ENCODE peak calls at places on chromosomes 7 and 10, in ten cellular contexts. One of them, this sample, is unnamed.

GRCh38 chr10:44385423-44385725 is 477 bp upstream of the CXCL12 start:
- DNase-seq in left ventricle myocardium inferior: no peak
- DNase-seq in astrocyte of the cerebellum: no peak
- DNase-seq in AG10803: no peak
- DNase-seq in MM.1S: no peak
- DNase-seq in esophagus squamous epithelium: no peak
- DNase-seq in epithelial cell of esophagus: no peak
- DNase-seq in cardiac fibroblast: no peak
- DNase-seq in kidney: peak
- DNase-seq in stomach: peak
- DNase-seq in this sample: no peak

GRCh38 chr10:33414841-33415240 is 80.4 kb upstream of the NRP1 start:
- DNase-seq in left ventricle myocardium inferior: no peak
- DNase-seq in astrocyte of the cerebellum: peak
- DNase-seq in AG10803: no peak
- DNase-seq in MM.1S: no peak
- DNase-seq in esophagus squamous epithelium: no peak
- DNase-seq in epithelial cell of esophagus: no peak
- DNase-seq in cardiac fibroblast: no peak
- DNase-seq in kidney: no peak
- DNase-seq in stomach: no peak
- DNase-seq in this sample: no peak

GRCh38 chr7:50069613-50070012 is 23.4 kb downstream of the ZPBP start:
- DNase-seq in left ventricle myocardium inferior: no peak
- DNase-seq in astrocyte of the cerebellum: no peak
- DNase-seq in AG10803: peak
- DNase-seq in MM.1S: peak
- DNase-seq in esophagus squamous epithelium: no peak
- DNase-seq in epithelial cell of esophagus: peak
- DNase-seq in cardiac fibroblast: peak
- DNase-seq in kidney: peak
- DNase-seq in stomach: no peak
- DNase-seq in this sample: peak

GRCh38 chr10:92822964-92823363 is 25.4 kb upstream of the EXOC6 start:
- DNase-seq in left ventricle myocardium inferior: no peak
- DNase-seq in astrocyte of the cerebellum: no peak
- DNase-seq in AG10803: no peak
- DNase-seq in MM.1S: peak
- DNase-seq in esophagus squamous epithelium: no peak
- DNase-seq in epithelial cell of esophagus: peak
- DNase-seq in cardiac fibroblast: peak
- DNase-seq in kidney: no peak
- DNase-seq in stomach: no peak
- DNase-seq in this sample: peak

GRCh38 chr10:78772986-78773530 is 295.7 kb upstream of the ZMIZ1 start:
- DNase-seq in left ventricle myocardium inferior: no peak
- DNase-seq in astrocyte of the cerebellum: no peak
- DNase-seq in AG10803: no peak
- DNase-seq in MM.1S: no peak
- DNase-seq in esophagus squamous epithelium: no peak
- DNase-seq in epithelial cell of esophagus: no peak
- DNase-seq in cardiac fibroblast: no peak
- DNase-seq in kidney: no peak
- DNase-seq in stomach: no peak
- DNase-seq in this sample: no peak

GRCh38 chr10:69232736-69233135 is 12.6 kb downstream of the HKDC1 start:
- DNase-seq in left ventricle myocardium inferior: no peak
- DNase-seq in astrocyte of the cerebellum: no peak
- DNase-seq in AG10803: no peak
- DNase-seq in MM.1S: no peak
- DNase-seq in esophagus squamous epithelium: no peak
- DNase-seq in epithelial cell of esophagus: no peak
- DNase-seq in cardiac fibroblast: no peak
- DNase-seq in kidney: no peak
- DNase-seq in stomach: no peak
- DNase-seq in this sample: no peak

GRCh38 chr7:81833401-81833800 is 63.6 kb upstream of the HGF start:
- DNase-seq in left ventricle myocardium inferior: no peak
- DNase-seq in astrocyte of the cerebellum: peak
- DNase-seq in AG10803: peak
- DNase-seq in MM.1S: peak
- DNase-seq in esophagus squamous epithelium: no peak
- DNase-seq in epithelial cell of esophagus: no peak
- DNase-seq in cardiac fibroblast: peak
- DNase-seq in kidney: no peak
- DNase-seq in stomach: no peak
- DNase-seq in this sample: peak

GRCh38 chr10:26543567-26544306 is 105.6 kb downstream of the APBB1IP start:
- DNase-seq in left ventricle myocardium inferior: no peak
- DNase-seq in astrocyte of the cerebellum: no peak
- DNase-seq in AG10803: no peak
- DNase-seq in MM.1S: no peak
- DNase-seq in esophagus squamous epithelium: no peak
- DNase-seq in epithelial cell of esophagus: no peak
- DNase-seq in cardiac fibroblast: no peak
- DNase-seq in kidney: no peak
- DNase-seq in stomach: no peak
- DNase-seq in this sample: no peak

GRCh38 chr10:90378524-90379076 is 479.2 kb downstream of the HTR7 start:
- DNase-seq in left ventricle myocardium inferior: no peak
- DNase-seq in astrocyte of the cerebellum: no peak
- DNase-seq in AG10803: no peak
- DNase-seq in MM.1S: no peak
- DNase-seq in esophagus squamous epithelium: no peak
- DNase-seq in epithelial cell of esophagus: no peak
- DNase-seq in cardiac fibroblast: no peak
- DNase-seq in kidney: no peak
- DNase-seq in stomach: no peak
- DNase-seq in this sample: no peak

DNA sequence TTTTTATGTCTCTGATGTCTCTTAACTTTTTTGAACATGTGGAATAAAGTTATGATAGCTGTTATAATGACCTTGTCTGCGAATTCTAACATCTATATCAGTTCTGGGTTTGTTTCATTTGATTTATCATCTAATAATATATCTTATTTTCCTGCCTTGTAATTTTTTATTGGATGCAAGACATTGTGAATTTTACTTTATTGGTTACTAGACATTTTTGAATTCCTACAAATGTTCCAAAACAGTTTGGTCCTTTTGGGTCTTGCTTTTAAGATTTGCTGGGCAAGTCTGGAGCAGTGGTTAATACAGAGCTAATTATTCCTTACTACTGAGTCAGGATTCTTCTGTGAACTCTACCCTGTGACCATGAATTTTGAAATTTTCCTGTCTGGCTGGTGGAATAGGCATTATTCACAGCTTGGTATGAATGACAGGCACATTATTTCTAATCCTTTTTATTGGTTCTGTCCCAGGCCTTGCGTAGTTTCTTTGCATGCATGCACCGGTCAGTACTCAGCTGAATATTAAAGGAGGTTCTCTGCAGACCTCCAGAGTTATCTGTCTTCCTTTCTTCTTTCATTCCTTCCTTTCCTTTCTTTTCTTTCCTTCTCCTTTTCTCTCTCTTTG is 9.0 kb downstream of the CUTC start:
- DNase-seq in left ventricle myocardium inferior: no peak
- DNase-seq in astrocyte of the cerebellum: no peak
- DNase-seq in AG10803: no peak
- DNase-seq in MM.1S: no peak
- DNase-seq in esophagus squamous epithelium: no peak
- DNase-seq in epithelial cell of esophagus: peak
- DNase-seq in cardiac fibroblast: no peak
- DNase-seq in kidney: no peak
- DNase-seq in stomach: no peak
- DNase-seq in this sample: no peak
- H3K4me3 ChIP-seq in left ventricle myocardium inferior: no peak
- H3K4me3 ChIP-seq in astrocyte of the cerebellum: no peak
- H3K4me3 ChIP-seq in AG10803: no peak
- H3K4me3 ChIP-seq in MM.1S: no peak
- H3K4me3 ChIP-seq in esophagus squamous epithelium: no peak
- H3K4me3 ChIP-seq in epithelial cell of esophagus: no peak
- H3K4me3 ChIP-seq in cardiac fibroblast: no peak
- H3K4me3 ChIP-seq in kidney: no peak
- H3K4me3 ChIP-seq in stomach: no peak
- H3K4me3 ChIP-seq in this sample: no peak

DNA sequence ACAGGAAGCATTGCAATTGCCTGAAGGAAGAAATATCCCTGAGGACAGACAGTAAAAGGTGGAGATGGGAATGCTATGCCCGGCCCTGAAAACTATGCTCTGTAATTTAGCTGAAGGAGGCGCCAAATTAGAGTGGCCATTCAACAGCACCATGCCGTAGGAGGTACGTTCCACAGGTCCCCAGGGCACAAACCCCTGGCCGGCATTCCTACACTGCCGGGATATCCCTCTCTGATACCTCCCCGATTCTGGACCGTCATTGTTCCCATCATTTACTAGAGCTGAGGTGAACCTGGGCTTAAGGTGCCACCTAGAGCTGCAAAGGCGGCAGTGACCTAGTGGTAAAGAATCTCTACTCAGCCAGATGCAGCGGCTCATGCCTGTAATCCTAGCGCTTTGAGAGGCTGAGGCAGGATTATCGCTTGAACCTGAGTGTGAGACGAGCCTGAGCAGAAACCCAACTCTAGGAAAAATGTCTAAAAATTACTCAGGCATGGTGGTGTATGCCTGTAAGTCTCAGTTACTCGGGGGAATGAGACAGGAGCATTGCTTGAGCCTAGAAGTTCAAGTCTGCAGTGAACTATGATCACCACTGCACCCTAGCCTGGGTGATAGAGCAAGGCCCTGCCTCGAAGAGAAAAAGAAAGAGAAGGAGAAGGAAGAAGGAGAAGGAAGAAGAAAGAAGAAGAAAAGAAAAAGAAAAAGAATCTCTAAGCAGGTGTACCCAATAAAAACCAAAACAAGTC is 53.0 kb upstream of the TNKS2 start:
- DNase-seq in left ventricle myocardium inferior: no peak
- DNase-seq in astrocyte of the cerebellum: no peak
- DNase-seq in AG10803: peak
- DNase-seq in MM.1S: peak
- DNase-seq in esophagus squamous epithelium: no peak
- DNase-seq in epithelial cell of esophagus: peak
- DNase-seq in cardiac fibroblast: peak
- DNase-seq in kidney: peak
- DNase-seq in stomach: peak
- DNase-seq in this sample: peak
- TF ChIP-seq CTCF in left ventricle myocardium inferior: peak
- TF ChIP-seq CTCF in astrocyte of the cerebellum: peak
- TF ChIP-seq CTCF in AG10803: peak
- TF ChIP-seq CTCF in MM.1S: peak
- TF ChIP-seq CTCF in esophagus squamous epithelium: no peak
- TF ChIP-seq CTCF in epithelial cell of esophagus: peak
- TF ChIP-seq CTCF in cardiac fibroblast: peak
- TF ChIP-seq CTCF in kidney: peak
- TF ChIP-seq CTCF in stomach: no peak
- TF ChIP-seq CTCF in this sample: peak

GRCh38 chr10:28312572-28312971 is 9.7 kb upstream of the MPP7 start:
- DNase-seq in left ventricle myocardium inferior: no peak
- DNase-seq in astrocyte of the cerebellum: no peak
- DNase-seq in AG10803: no peak
- DNase-seq in MM.1S: no peak
- DNase-seq in esophagus squamous epithelium: no peak
- DNase-seq in epithelial cell of esophagus: no peak
- DNase-seq in cardiac fibroblast: no peak
- DNase-seq in kidney: no peak
- DNase-seq in stomach: no peak
- DNase-seq in this sample: no peak

GRCh38 chr10:28314211-28314610 is 11.3 kb upstream of the MPP7 start:
- DNase-seq in left ventricle myocardium inferior: no peak
- DNase-seq in astrocyte of the cerebellum: no peak
- DNase-seq in AG10803: no peak
- DNase-seq in MM.1S: no peak
- DNase-seq in esophagus squamous epithelium: no peak
- DNase-seq in epithelial cell of esophagus: no peak
- DNase-seq in cardiac fibroblast: no peak
- DNase-seq in kidney: no peak
- DNase-seq in stomach: no peak
- DNase-seq in this sample: no peak

GRCh38 chr10:28317735-28318134 is 14.9 kb upstream of the MPP7 start:
- DNase-seq in left ventricle myocardium inferior: no peak
- DNase-seq in astrocyte of the cerebellum: no peak
- DNase-seq in AG10803: peak
- DNase-seq in MM.1S: no peak
- DNase-seq in esophagus squamous epithelium: no peak
- DNase-seq in epithelial cell of esophagus: no peak
- DNase-seq in cardiac fibroblast: no peak
- DNase-seq in kidney: no peak
- DNase-seq in stomach: no peak
- DNase-seq in this sample: no peak

GRCh38 chr10:28311104-28311503 is 8.2 kb upstream of the MPP7 start:
- DNase-seq in left ventricle myocardium inferior: no peak
- DNase-seq in astrocyte of the cerebellum: no peak
- DNase-seq in AG10803: no peak
- DNase-seq in MM.1S: no peak
- DNase-seq in esophagus squamous epithelium: no peak
- DNase-seq in epithelial cell of esophagus: no peak
- DNase-seq in cardiac fibroblast: no peak
- DNase-seq in kidney: no peak
- DNase-seq in stomach: no peak
- DNase-seq in this sample: no peak

GRCh38 chr10:28315140-28315539 is 12.3 kb upstream of the MPP7 start:
- DNase-seq in left ventricle myocardium inferior: no peak
- DNase-seq in astrocyte of the cerebellum: no peak
- DNase-seq in AG10803: no peak
- DNase-seq in MM.1S: no peak
- DNase-seq in esophagus squamous epithelium: no peak
- DNase-seq in epithelial cell of esophagus: no peak
- DNase-seq in cardiac fibroblast: no peak
- DNase-seq in kidney: no peak
- DNase-seq in stomach: no peak
- DNase-seq in this sample: no peak
- H3K4me3 ChIP-seq in left ventricle myocardium inferior: no peak
- H3K4me3 ChIP-seq in astrocyte of the cerebellum: no peak
- H3K4me3 ChIP-seq in AG10803: no peak
- H3K4me3 ChIP-seq in MM.1S: no peak
- H3K4me3 ChIP-seq in esophagus squamous epithelium: no peak
- H3K4me3 ChIP-seq in epithelial cell of esophagus: no peak
- H3K4me3 ChIP-seq in cardiac fibroblast: no peak
- H3K4me3 ChIP-seq in kidney: no peak
- H3K4me3 ChIP-seq in stomach: no peak
- H3K4me3 ChIP-seq in this sample: no peak

DNA sequence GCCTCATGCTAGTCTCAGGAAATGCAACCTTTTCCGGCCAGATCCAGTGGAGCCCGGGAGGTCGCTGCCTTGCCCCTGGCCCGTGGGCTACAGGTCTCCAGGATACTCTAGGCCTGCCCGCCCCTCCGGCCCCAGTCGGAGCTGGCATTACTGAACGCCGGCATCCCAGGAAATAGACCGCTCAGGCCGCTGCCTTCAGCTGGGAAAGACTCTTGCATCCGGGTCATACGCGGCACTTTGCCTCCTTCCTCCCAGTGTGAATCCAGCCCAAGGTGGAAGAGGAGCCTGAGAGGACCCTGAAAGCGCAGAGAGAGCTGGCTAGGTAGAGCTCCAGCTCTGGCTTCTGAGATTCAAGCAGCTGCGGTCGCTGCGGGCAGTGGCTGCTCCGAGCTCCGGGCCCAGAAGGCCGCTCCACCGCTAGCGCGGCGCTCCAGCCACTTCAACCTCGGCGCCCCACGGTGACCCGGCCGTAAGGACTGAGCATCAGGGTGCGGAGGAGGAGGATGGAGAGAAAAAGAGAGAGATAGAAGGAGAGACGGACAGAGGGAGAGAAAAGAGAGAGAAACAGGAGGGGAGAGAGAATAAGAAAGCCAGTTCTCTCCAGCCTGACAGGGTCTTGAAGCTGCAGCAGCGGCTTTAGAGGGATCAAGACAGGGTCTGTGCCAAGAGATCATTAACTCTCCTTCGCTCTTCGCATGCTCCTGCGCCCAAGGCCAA is 1.7 kb upstream of the HOXA10 start:
- DNase-seq in left ventricle myocardium inferior: peak
- DNase-seq in astrocyte of the cerebellum: no peak
- DNase-seq in AG10803: no peak
- DNase-seq in MM.1S: no peak
- DNase-seq in esophagus squamous epithelium: no peak
- DNase-seq in epithelial cell of esophagus: no peak
- DNase-seq in cardiac fibroblast: no peak
- DNase-seq in kidney: peak
- DNase-seq in stomach: no peak
- DNase-seq in this sample: no peak
- TF ChIP-seq CTCF in left ventricle myocardium inferior: no peak
- TF ChIP-seq CTCF in astrocyte of the cerebellum: no peak
- TF ChIP-seq CTCF in AG10803: no peak
- TF ChIP-seq CTCF in MM.1S: no peak
- TF ChIP-seq CTCF in esophagus squamous epithelium: no peak
- TF ChIP-seq CTCF in epithelial cell of esophagus: no peak
- TF ChIP-seq CTCF in cardiac fibroblast: no peak
- TF ChIP-seq CTCF in kidney: no peak
- TF ChIP-seq CTCF in stomach: no peak
- TF ChIP-seq CTCF in this sample: no peak

This sample was measured in fibroblast of pulmonary artery.